ENCODE peak calls at places on chromosomes 5 and 9, in six cellular contexts. W, U, Q, R, Z and L are unnamed samples.

GRCh38 chr9:115126406-115126805 is 8.4 kb upstream of the TNC start:
- DNase-seq in U (no peak), W (no peak), R (no peak), Z (no peak), Q (no peak), L (no peak)

GRCh38 chr5:150945501-150945900 is 40.7 kb upstream of the ZNF300 start:
- DNase-seq in Q (no peak), U (no peak), W (no peak), R (no peak), Z (no peak), L (no peak)

GRCh38 chr5:119435436-119436132 is 16.7 kb upstream of the HSD17B4 start:
- DNase-seq in Q (peak), Z (peak), U (peak), W (peak), R (peak), L (peak)

GRCh38 chr9:131117111-131117761 is 8.2 kb upstream of the NUP214 start:
- DNase-seq in W (no peak), Z (no peak), R (no peak), Q (no peak), U (no peak), L (no peak)

GRCh38 chr9:4077499-4078102 is 222.3 kb downstream of the GLIS3 start:
- DNase-seq in Z (peak), R (peak), Q (peak), W (peak), U (no peak), L (peak)

GRCh38 chr5:652023-652515 is 39.9 kb downstream of the CEP72 start:
- DNase-seq in Z (no peak), R (no peak), Q (no peak), U (no peak), W (no peak), L (no peak)

GRCh38 chr5:124668353-124669299 is 77.8 kb downstream of the ZNF608 start:
- DNase-seq in Q (no peak), Z (no peak), U (no peak), R (no peak), W (no peak), L (no peak)

GRCh38 chr9:137353223-137354152 is 51.4 kb upstream of the NRARP start:
- DNase-seq in W (peak), Q (no peak), Z (no peak), U (peak), R (no peak), L (no peak)

GRCh38 chr9:9920425-9920824 is 692.4 kb downstream of the PTPRD start:
- DNase-seq in U (no peak), R (no peak), W (no peak), Z (peak), Q (no peak), L (no peak)

GRCh38 chr5:100779669-100780375 is 123.3 kb downstream of the ST8SIA4 start:
- DNase-seq in Q (no peak), W (no peak), Z (no peak), U (no peak), R (peak), L (peak)

GRCh38 chr9:129071526-129072131 is 9.3 kb upstream of the DOLPP1 start:
- DNase-seq in Q (no peak), W (no peak), Z (peak), U (no peak), R (peak), L (no peak)

GRCh38 chr5:179241764-179242370 is 103.4 kb downstream of the ADAMTS2 start:
- DNase-seq in W (no peak), Q (no peak), U (peak), Z (no peak), R (peak), L (no peak)

GRCh38 chr5:82221020-82221419 is 57.1 kb downstream of the RPS23 start:
- DNase-seq in Q (no peak), R (no peak), Z (no peak), U (no peak), W (no peak), L (no peak)

GRCh38 chr9:121861501-121862180 is 210.2 kb downstream of the DAB2IP start:
- DNase-seq in R (peak), U (no peak), Q (peak), W (peak), Z (peak), L (no peak)

GRCh38 chr5:82593481-82593880 is 315.3 kb upstream of the RPS23 start:
- DNase-seq in Q (no peak), R (no peak), U (no peak), W (no peak), Z (no peak), L (no peak)

GRCh38 chr9:128246471-128246870 is 29.3 kb downstream of the GOLGA2 start:
- DNase-seq in R (no peak), W (no peak), Q (no peak), Z (no peak), U (no peak), L (no peak)

GRCh38 chr5:83925952-83926351 is 205.3 kb upstream of the HAPLN1 start:
- DNase-seq in Q (peak), U (no peak), R (no peak), W (no peak), Z (no peak), L (no peak)

GRCh38 chr5:87164409-87164808 is 103.3 kb upstream of the RASA1 start:
- DNase-seq in W (no peak), Z (no peak), Q (no peak), R (no peak), U (no peak), L (no peak)

DNA sequence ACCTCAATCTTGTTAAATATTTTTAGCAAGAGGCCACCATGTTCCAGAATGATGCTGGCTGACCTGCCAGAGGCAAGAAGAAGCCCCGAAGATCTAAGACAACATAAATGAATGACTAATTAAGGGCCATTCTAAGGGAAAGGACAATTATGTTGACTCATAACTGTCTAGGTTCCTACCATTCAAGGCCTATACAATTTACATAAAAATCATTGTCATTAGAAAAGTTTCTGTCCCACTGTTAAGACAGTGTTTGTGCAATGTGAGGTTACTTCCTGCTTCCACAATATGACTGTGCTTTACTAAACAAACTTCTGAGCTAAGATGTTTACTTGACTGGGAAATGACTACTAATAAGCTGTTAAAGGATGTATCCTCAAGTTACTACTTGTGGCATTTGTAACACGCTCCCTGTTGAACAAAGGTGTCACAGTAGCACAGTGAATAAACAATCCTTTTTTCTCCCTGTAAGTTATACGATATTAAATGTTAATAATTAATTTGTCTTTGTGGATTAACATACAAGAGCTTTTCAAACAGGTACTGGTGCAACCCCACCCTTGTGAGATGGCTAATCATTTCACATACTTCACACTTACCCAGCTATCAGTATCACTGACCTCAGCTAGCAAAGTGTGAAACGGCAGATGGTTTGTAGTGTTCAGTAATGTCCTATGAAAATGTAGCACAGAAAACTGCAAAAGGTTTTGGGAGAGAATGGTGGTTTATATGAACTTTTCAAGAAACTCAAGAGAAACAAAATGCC is 195.8 kb downstream of the EFNA5 start:
- DNase-seq in Q (no peak), U (no peak), Z (no peak), R (no peak), W (no peak), L (no peak)
- H3K4me3 ChIP-seq in Q (no peak), U (no peak), Z (no peak), R (no peak), W (no peak), L (no peak)

GRCh38 chr5:51382508-51382758 is 815 bp upstream of the ISL1 start:
- DNase-seq in W (no peak), Q (no peak), Z (no peak), U (no peak), R (no peak), L (no peak)
- H3K4me3 ChIP-seq in W (peak), Q (peak), Z (peak), U (no peak), R (peak), L (peak)

GRCh38 chr9:116151966-116152381 is 1.6 kb upstream of the PAPPA start:
- DNase-seq in Q (peak), Z (no peak), W (no peak), R (no peak), U (no peak), L (no peak)

GRCh38 chr9:116153765-116154333 is at the start of gene PAPPA:
- DNase-seq in Z (peak), Q (peak), W (no peak), R (no peak), U (no peak), L (no peak)

GRCh38 chr9:116154334-116154975 is 864 bp downstream of the PAPPA start:
- DNase-seq in R (no peak), Q (peak), Z (peak), U (peak), W (peak), L (no peak)

GRCh38 chr9:116152390-116152789 is 1.2 kb upstream of the PAPPA start:
- DNase-seq in Z (peak), U (no peak), Q (peak), W (no peak), R (no peak), L (no peak)

DNA sequence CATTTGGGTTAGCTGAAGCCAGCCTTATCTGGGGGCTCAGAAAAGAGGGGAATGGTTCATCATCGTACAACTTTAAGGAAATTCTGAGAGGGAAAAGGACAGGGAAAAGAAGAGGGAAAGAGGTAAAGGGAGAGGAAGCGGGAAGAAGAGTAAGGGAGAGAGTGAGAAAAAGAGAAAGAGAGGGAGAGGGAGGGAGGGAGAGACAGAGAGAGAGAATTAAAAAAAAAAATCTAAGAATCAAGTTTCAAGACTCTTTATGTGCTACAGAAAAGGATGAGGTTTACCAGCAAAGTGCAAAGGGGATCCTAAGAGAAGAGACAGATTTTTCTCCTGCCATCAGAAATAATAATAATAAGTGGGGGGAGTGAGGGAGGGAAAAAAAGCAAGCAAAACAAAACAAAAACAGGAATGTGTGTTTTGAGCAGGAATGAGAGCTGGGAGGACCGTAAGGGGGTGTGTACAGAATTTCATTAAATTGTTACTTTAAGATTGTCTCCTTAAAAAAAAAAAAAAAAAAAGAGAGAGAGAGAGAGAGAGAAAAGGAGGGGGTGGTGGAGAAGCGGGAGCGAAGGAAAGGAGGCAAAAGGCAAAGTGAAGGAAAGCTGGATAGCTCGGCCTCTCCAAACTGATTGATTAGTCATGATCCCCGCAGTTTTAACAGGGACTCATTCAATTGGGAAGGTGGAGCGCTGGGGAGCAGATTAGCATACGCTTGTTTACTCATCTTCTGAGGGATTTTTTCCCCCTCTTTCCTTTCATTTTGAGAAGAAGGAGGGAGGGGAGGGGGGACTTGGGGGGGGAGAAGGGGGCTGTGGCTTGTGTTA is 438 bp upstream of the PAPPA start:
- DNase-seq in U (no peak), Z (peak), R (no peak), W (no peak), Q (no peak), L (no peak)
- H3K4me3 ChIP-seq in U (no peak), Z (peak), R (peak), W (peak), Q (no peak), L (peak)

GRCh38 chr5:110086658-110087388 is 397.1 kb downstream of the MAN2A1 start:
- DNase-seq in U (no peak), W (peak), R (peak), Z (no peak), Q (peak), L (peak)

GRCh38 chr5:110082194-110082593 is 392.5 kb downstream of the MAN2A1 start:
- DNase-seq in U (no peak), Z (no peak), Q (no peak), R (no peak), W (no peak), L (no peak)

GRCh38 chr5:110088676-110089436 is 399.1 kb downstream of the MAN2A1 start:
- DNase-seq in Z (no peak), R (no peak), U (no peak), W (no peak), Q (no peak), L (no peak)

GRCh38 chr5:110087829-110088228 is 398.1 kb downstream of the MAN2A1 start:
- DNase-seq in W (no peak), Z (no peak), U (no peak), Q (peak), R (no peak), L (peak)

GRCh38 chr5:110085826-110086225 is 396.1 kb downstream of the MAN2A1 start:
- DNase-seq in Z (no peak), U (no peak), Q (no peak), R (no peak), W (no peak), L (no peak)
- H3K4me3 ChIP-seq in Z (no peak), U (no peak), Q (no peak), R (no peak), W (no peak), L (no peak)

DNA sequence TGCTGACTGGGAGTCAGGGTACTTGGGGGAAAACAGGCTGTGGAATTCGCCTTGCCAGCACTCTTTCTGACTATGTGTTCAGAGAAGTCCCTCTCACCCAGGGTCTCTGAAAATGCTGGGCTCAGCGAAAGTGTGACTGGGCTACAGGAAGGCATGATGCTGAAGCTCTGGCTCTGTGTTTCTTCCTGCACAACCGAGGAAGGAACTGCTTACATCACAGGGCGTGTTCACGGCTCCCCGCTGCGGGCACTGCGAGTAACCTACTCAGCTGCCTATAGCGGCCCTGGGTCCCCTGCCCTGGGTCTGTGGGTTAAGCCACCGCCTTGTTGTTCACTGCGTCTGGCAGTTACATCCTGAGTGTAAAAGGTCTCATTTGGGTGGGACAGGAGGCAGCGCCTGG is 222.4 kb upstream of the IRX4 start:
- DNase-seq in Z (no peak), Q (no peak), W (no peak), U (no peak), R (no peak), L (no peak)
- H3K4me3 ChIP-seq in Z (no peak), Q (no peak), W (no peak), U (no peak), R (no peak), L (no peak)

GRCh38 chr9:75893096-75893495 is 2.6 kb downstream of the PCSK5 start:
- DNase-seq in Q (no peak), Z (no peak), W (no peak), U (no peak), R (no peak), L (no peak)
- H3K4me3 ChIP-seq in Q (peak), Z (peak), W (peak), U (peak), R (peak), L (peak)

DNA sequence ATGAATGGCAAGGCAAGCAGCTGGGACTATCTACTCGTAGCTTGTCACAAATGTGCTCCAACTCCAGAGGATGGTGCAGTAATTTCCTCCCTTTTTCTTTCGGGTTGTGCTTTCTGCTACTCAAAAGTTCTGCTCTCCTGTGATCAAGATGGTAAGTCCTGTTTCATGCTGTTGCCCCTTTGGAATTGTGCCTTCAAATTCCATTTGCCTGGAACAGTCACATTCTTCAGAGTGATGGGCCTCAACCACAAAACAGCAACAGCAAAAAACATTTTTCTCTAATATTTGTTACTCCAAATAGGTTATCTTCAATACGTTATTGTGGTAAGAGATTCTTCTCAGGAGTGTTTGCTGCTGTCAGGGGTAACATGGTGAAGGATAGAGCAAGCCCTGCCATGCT is 209.3 kb downstream of the PALM2AKAP2 start:
- DNase-seq in Q (no peak), W (no peak), R (no peak), Z (no peak), U (no peak), L (no peak)
- H3K4me3 ChIP-seq in Q (no peak), W (no peak), R (no peak), Z (no peak), U (no peak), L (no peak)

GRCh38 chr5:173643964-173644363 is 27.5 kb upstream of the BOD1 start:
- DNase-seq in Q (no peak), W (no peak), R (no peak), Z (peak), U (no peak), L (no peak)
- H3K4me3 ChIP-seq in Q (no peak), W (no peak), R (no peak), Z (no peak), U (no peak), L (no peak)